ENCODE peak calls at places on chromosomes 13 and 19, in ten cellular contexts. One of them, this sample, is unnamed.

GRCh38 chr13:64074989-64075474 is 2659.4 kb upstream of the PCDH20 start:
- DNase-seq in colonic mucosa: no peak
- DNase-seq in A549: no peak
- DNase-seq in CD4-positive, alpha-beta memory T cell: no peak
- DNase-seq in suprapubic skin: no peak
- DNase-seq in brain microvascular endothelial cell: no peak
- DNase-seq in CD8-positive, alpha-beta memory T cell: no peak
- DNase-seq in caudate nucleus: no peak
- DNase-seq in upper lobe of right lung: no peak
- DNase-seq in aorta: no peak
- DNase-seq in this sample: peak

GRCh38 chr13:20411638-20412342 is 113.9 kb downstream of the CRYL1 start:
- DNase-seq in colonic mucosa: no peak
- DNase-seq in A549: no peak
- DNase-seq in CD4-positive, alpha-beta memory T cell: peak
- DNase-seq in suprapubic skin: no peak
- DNase-seq in brain microvascular endothelial cell: no peak
- DNase-seq in CD8-positive, alpha-beta memory T cell: peak
- DNase-seq in caudate nucleus: no peak
- DNase-seq in upper lobe of right lung: no peak
- DNase-seq in aorta: no peak
- DNase-seq in this sample: no peak

GRCh38 chr19:33294058-33294798 is 8.1 kb downstream of the CEBPA start:
- DNase-seq in colonic mucosa: no peak
- DNase-seq in A549: no peak
- DNase-seq in CD4-positive, alpha-beta memory T cell: no peak
- DNase-seq in suprapubic skin: peak
- DNase-seq in brain microvascular endothelial cell: no peak
- DNase-seq in CD8-positive, alpha-beta memory T cell: no peak
- DNase-seq in caudate nucleus: no peak
- DNase-seq in upper lobe of right lung: no peak
- DNase-seq in aorta: no peak
- DNase-seq in this sample: no peak

GRCh38 chr13:93079294-93079693 is 147.3 kb upstream of the GPC6 start:
- DNase-seq in colonic mucosa: no peak
- DNase-seq in A549: no peak
- DNase-seq in CD4-positive, alpha-beta memory T cell: no peak
- DNase-seq in suprapubic skin: no peak
- DNase-seq in brain microvascular endothelial cell: peak
- DNase-seq in CD8-positive, alpha-beta memory T cell: no peak
- DNase-seq in caudate nucleus: no peak
- DNase-seq in upper lobe of right lung: no peak
- DNase-seq in aorta: no peak
- DNase-seq in this sample: no peak

GRCh38 chr19:5026706-5027273 is 57.9 kb downstream of the KDM4B start:
- DNase-seq in colonic mucosa: no peak
- DNase-seq in A549: no peak
- DNase-seq in CD4-positive, alpha-beta memory T cell: no peak
- DNase-seq in suprapubic skin: no peak
- DNase-seq in brain microvascular endothelial cell: no peak
- DNase-seq in CD8-positive, alpha-beta memory T cell: no peak
- DNase-seq in caudate nucleus: no peak
- DNase-seq in upper lobe of right lung: no peak
- DNase-seq in aorta: no peak
- DNase-seq in this sample: no peak

GRCh38 chr13:63517376-63517775 is 2101.7 kb upstream of the PCDH20 start:
- DNase-seq in colonic mucosa: no peak
- DNase-seq in A549: no peak
- DNase-seq in CD4-positive, alpha-beta memory T cell: no peak
- DNase-seq in suprapubic skin: no peak
- DNase-seq in brain microvascular endothelial cell: no peak
- DNase-seq in CD8-positive, alpha-beta memory T cell: no peak
- DNase-seq in caudate nucleus: no peak
- DNase-seq in upper lobe of right lung: no peak
- DNase-seq in aorta: no peak
- DNase-seq in this sample: no peak

GRCh38 chr19:33472696-33473624 is 48.6 kb downstream of the PEPD start:
- DNase-seq in colonic mucosa: no peak
- DNase-seq in A549: peak
- DNase-seq in CD4-positive, alpha-beta memory T cell: no peak
- DNase-seq in suprapubic skin: no peak
- DNase-seq in brain microvascular endothelial cell: peak
- DNase-seq in CD8-positive, alpha-beta memory T cell: no peak
- DNase-seq in caudate nucleus: no peak
- DNase-seq in upper lobe of right lung: peak
- DNase-seq in aorta: no peak
- DNase-seq in this sample: no peak

GRCh38 chr19:13843104-13843921 is 33.6 kb upstream of the NANOS3 start:
- DNase-seq in colonic mucosa: peak
- DNase-seq in A549: peak
- DNase-seq in CD4-positive, alpha-beta memory T cell: no peak
- DNase-seq in suprapubic skin: peak
- DNase-seq in brain microvascular endothelial cell: no peak
- DNase-seq in CD8-positive, alpha-beta memory T cell: no peak
- DNase-seq in caudate nucleus: no peak
- DNase-seq in upper lobe of right lung: peak
- DNase-seq in aorta: peak
- DNase-seq in this sample: peak

GRCh38 chr19:46998445-46999142 is 21.0 kb upstream of the NPAS1 start:
- DNase-seq in colonic mucosa: no peak
- DNase-seq in A549: no peak
- DNase-seq in CD4-positive, alpha-beta memory T cell: no peak
- DNase-seq in suprapubic skin: no peak
- DNase-seq in brain microvascular endothelial cell: no peak
- DNase-seq in CD8-positive, alpha-beta memory T cell: no peak
- DNase-seq in caudate nucleus: no peak
- DNase-seq in upper lobe of right lung: no peak
- DNase-seq in aorta: no peak
- DNase-seq in this sample: no peak

DNA sequence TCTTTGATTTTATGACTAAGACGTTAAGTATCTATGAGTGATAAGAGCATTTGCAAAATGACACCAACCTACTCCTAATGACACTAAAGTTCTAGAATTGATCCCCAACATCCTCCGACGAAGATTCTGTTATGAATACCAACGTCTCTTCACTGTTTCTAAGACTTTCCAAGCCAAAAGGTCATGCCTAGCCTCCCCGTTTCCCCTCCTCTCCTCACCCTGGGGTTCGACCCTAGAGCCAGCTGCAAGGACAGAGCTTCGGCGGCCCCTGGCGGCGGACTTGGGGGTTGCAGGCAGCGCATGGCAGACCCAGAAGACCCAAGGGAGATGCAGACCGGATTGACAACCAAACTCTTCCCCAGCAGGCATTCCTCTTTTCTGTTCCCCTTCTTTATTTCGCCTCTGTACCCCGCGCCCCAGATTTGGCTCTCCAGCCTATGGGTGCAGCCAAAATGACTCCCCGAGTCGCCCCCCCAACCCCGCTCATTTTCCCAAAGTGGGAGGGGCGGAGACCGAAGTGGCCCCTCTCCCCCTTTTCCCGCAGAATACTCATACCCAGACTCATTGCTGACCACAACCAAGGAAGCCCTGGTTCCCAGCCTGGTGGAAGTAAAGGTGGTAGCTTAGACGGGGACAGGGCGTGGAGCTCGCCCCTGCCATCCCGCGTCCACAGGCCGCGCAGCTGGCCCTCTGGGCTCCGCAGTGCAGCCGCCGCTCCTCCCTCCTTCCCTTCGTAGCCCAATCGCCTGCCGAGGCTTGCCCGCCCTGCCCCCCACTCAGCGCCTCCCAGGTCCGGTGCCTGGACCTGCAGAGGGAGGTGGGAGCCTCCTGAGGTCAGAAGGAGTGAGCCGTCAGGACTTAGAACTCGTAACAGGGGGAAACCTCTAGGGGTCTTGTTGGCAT is 4.1 kb upstream of the EML2 start:
- DNase-seq in colonic mucosa: peak
- DNase-seq in A549: peak
- DNase-seq in CD4-positive, alpha-beta memory T cell: peak
- DNase-seq in suprapubic skin: peak
- DNase-seq in brain microvascular endothelial cell: peak
- DNase-seq in CD8-positive, alpha-beta memory T cell: peak
- DNase-seq in caudate nucleus: peak
- DNase-seq in upper lobe of right lung: peak
- DNase-seq in aorta: peak
- DNase-seq in this sample: peak
- H3K27ac ChIP-seq in colonic mucosa: peak
- H3K27ac ChIP-seq in A549: peak
- H3K27ac ChIP-seq in CD4-positive, alpha-beta memory T cell: peak
- H3K27ac ChIP-seq in suprapubic skin: no peak
- H3K27ac ChIP-seq in brain microvascular endothelial cell: no peak
- H3K27ac ChIP-seq in CD8-positive, alpha-beta memory T cell: peak
- H3K27ac ChIP-seq in caudate nucleus: peak
- H3K27ac ChIP-seq in upper lobe of right lung: no peak
- H3K27ac ChIP-seq in aorta: no peak
- H3K27ac ChIP-seq in this sample: no peak

GRCh38 chr13:114111577-114111976 is 20.8 kb downstream of the RASA3 start:
- DNase-seq in colonic mucosa: no peak
- DNase-seq in A549: no peak
- DNase-seq in CD4-positive, alpha-beta memory T cell: no peak
- DNase-seq in suprapubic skin: peak
- DNase-seq in brain microvascular endothelial cell: no peak
- DNase-seq in CD8-positive, alpha-beta memory T cell: no peak
- DNase-seq in caudate nucleus: no peak
- DNase-seq in upper lobe of right lung: peak
- DNase-seq in aorta: no peak
- DNase-seq in this sample: peak
- H3K27ac ChIP-seq in colonic mucosa: peak
- H3K27ac ChIP-seq in A549: no peak
- H3K27ac ChIP-seq in CD4-positive, alpha-beta memory T cell: peak
- H3K27ac ChIP-seq in suprapubic skin: no peak
- H3K27ac ChIP-seq in brain microvascular endothelial cell: peak
- H3K27ac ChIP-seq in CD8-positive, alpha-beta memory T cell: no peak
- H3K27ac ChIP-seq in caudate nucleus: no peak
- H3K27ac ChIP-seq in upper lobe of right lung: no peak
- H3K27ac ChIP-seq in aorta: no peak
- H3K27ac ChIP-seq in this sample: no peak

GRCh38 chr19:42116308-42117075 is 15.8 kb downstream of the POU2F2 start:
- DNase-seq in colonic mucosa: no peak
- DNase-seq in A549: no peak
- DNase-seq in CD4-positive, alpha-beta memory T cell: no peak
- DNase-seq in suprapubic skin: no peak
- DNase-seq in brain microvascular endothelial cell: no peak
- DNase-seq in CD8-positive, alpha-beta memory T cell: no peak
- DNase-seq in caudate nucleus: no peak
- DNase-seq in upper lobe of right lung: no peak
- DNase-seq in aorta: no peak
- DNase-seq in this sample: no peak

GRCh38 chr19:42114412-42114811 is 17.8 kb downstream of the POU2F2 start:
- DNase-seq in colonic mucosa: no peak
- DNase-seq in A549: no peak
- DNase-seq in CD4-positive, alpha-beta memory T cell: no peak
- DNase-seq in suprapubic skin: no peak
- DNase-seq in brain microvascular endothelial cell: no peak
- DNase-seq in CD8-positive, alpha-beta memory T cell: no peak
- DNase-seq in caudate nucleus: no peak
- DNase-seq in upper lobe of right lung: no peak
- DNase-seq in aorta: no peak
- DNase-seq in this sample: no peak

GRCh38 chr19:42113641-42114348 is 18.5 kb downstream of the POU2F2 start:
- DNase-seq in colonic mucosa: no peak
- DNase-seq in A549: peak
- DNase-seq in CD4-positive, alpha-beta memory T cell: no peak
- DNase-seq in suprapubic skin: no peak
- DNase-seq in brain microvascular endothelial cell: peak
- DNase-seq in CD8-positive, alpha-beta memory T cell: no peak
- DNase-seq in caudate nucleus: no peak
- DNase-seq in upper lobe of right lung: no peak
- DNase-seq in aorta: peak
- DNase-seq in this sample: no peak

GRCh38 chr19:42115705-42116104 is 16.5 kb downstream of the POU2F2 start:
- DNase-seq in colonic mucosa: no peak
- DNase-seq in A549: no peak
- DNase-seq in CD4-positive, alpha-beta memory T cell: no peak
- DNase-seq in suprapubic skin: no peak
- DNase-seq in brain microvascular endothelial cell: no peak
- DNase-seq in CD8-positive, alpha-beta memory T cell: no peak
- DNase-seq in caudate nucleus: no peak
- DNase-seq in upper lobe of right lung: no peak
- DNase-seq in aorta: no peak
- DNase-seq in this sample: no peak

GRCh38 chr19:42115219-42115618 is 17.0 kb downstream of the POU2F2 start:
- DNase-seq in colonic mucosa: no peak
- DNase-seq in A549: no peak
- DNase-seq in CD4-positive, alpha-beta memory T cell: no peak
- DNase-seq in suprapubic skin: no peak
- DNase-seq in brain microvascular endothelial cell: peak
- DNase-seq in CD8-positive, alpha-beta memory T cell: no peak
- DNase-seq in caudate nucleus: no peak
- DNase-seq in upper lobe of right lung: no peak
- DNase-seq in aorta: no peak
- DNase-seq in this sample: no peak
- H3K27ac ChIP-seq in colonic mucosa: no peak
- H3K27ac ChIP-seq in A549: no peak
- H3K27ac ChIP-seq in CD4-positive, alpha-beta memory T cell: no peak
- H3K27ac ChIP-seq in suprapubic skin: no peak
- H3K27ac ChIP-seq in brain microvascular endothelial cell: no peak
- H3K27ac ChIP-seq in CD8-positive, alpha-beta memory T cell: no peak
- H3K27ac ChIP-seq in caudate nucleus: no peak
- H3K27ac ChIP-seq in upper lobe of right lung: no peak
- H3K27ac ChIP-seq in aorta: no peak
- H3K27ac ChIP-seq in this sample: no peak

GRCh38 chr19:15282311-15282705 is 50.0 kb downstream of the BRD4 start:
- DNase-seq in colonic mucosa: no peak
- DNase-seq in A549: no peak
- DNase-seq in CD4-positive, alpha-beta memory T cell: no peak
- DNase-seq in suprapubic skin: no peak
- DNase-seq in brain microvascular endothelial cell: no peak
- DNase-seq in CD8-positive, alpha-beta memory T cell: no peak
- DNase-seq in caudate nucleus: no peak
- DNase-seq in upper lobe of right lung: no peak
- DNase-seq in aorta: no peak
- DNase-seq in this sample: no peak
- H3K27ac ChIP-seq in colonic mucosa: no peak
- H3K27ac ChIP-seq in A549: peak
- H3K27ac ChIP-seq in CD4-positive, alpha-beta memory T cell: no peak
- H3K27ac ChIP-seq in suprapubic skin: peak
- H3K27ac ChIP-seq in brain microvascular endothelial cell: no peak
- H3K27ac ChIP-seq in CD8-positive, alpha-beta memory T cell: no peak
- H3K27ac ChIP-seq in caudate nucleus: no peak
- H3K27ac ChIP-seq in upper lobe of right lung: peak
- H3K27ac ChIP-seq in aorta: no peak
- H3K27ac ChIP-seq in this sample: peak

GRCh38 chr13:114112231-114112825 is 20.1 kb downstream of the RASA3 start:
- DNase-seq in colonic mucosa: no peak
- DNase-seq in A549: no peak
- DNase-seq in CD4-positive, alpha-beta memory T cell: no peak
- DNase-seq in suprapubic skin: peak
- DNase-seq in brain microvascular endothelial cell: no peak
- DNase-seq in CD8-positive, alpha-beta memory T cell: no peak
- DNase-seq in caudate nucleus: no peak
- DNase-seq in upper lobe of right lung: peak
- DNase-seq in aorta: peak
- DNase-seq in this sample: peak
- H3K27ac ChIP-seq in colonic mucosa: peak
- H3K27ac ChIP-seq in A549: no peak
- H3K27ac ChIP-seq in CD4-positive, alpha-beta memory T cell: no peak
- H3K27ac ChIP-seq in suprapubic skin: no peak
- H3K27ac ChIP-seq in brain microvascular endothelial cell: peak
- H3K27ac ChIP-seq in CD8-positive, alpha-beta memory T cell: no peak
- H3K27ac ChIP-seq in caudate nucleus: no peak
- H3K27ac ChIP-seq in upper lobe of right lung: no peak
- H3K27ac ChIP-seq in aorta: no peak
- H3K27ac ChIP-seq in this sample: no peak

GRCh38 chr19:17037184-17037583 is 10.6 kb upstream of the CPAMD8 start:
- DNase-seq in colonic mucosa: no peak
- DNase-seq in A549: no peak
- DNase-seq in CD4-positive, alpha-beta memory T cell: no peak
- DNase-seq in suprapubic skin: no peak
- DNase-seq in brain microvascular endothelial cell: no peak
- DNase-seq in CD8-positive, alpha-beta memory T cell: no peak
- DNase-seq in caudate nucleus: no peak
- DNase-seq in upper lobe of right lung: no peak
- DNase-seq in aorta: no peak
- DNase-seq in this sample: no peak
- H3K27ac ChIP-seq in colonic mucosa: no peak
- H3K27ac ChIP-seq in A549: no peak
- H3K27ac ChIP-seq in CD4-positive, alpha-beta memory T cell: no peak
- H3K27ac ChIP-seq in suprapubic skin: no peak
- H3K27ac ChIP-seq in brain microvascular endothelial cell: no peak
- H3K27ac ChIP-seq in CD8-positive, alpha-beta memory T cell: no peak
- H3K27ac ChIP-seq in caudate nucleus: no peak
- H3K27ac ChIP-seq in upper lobe of right lung: no peak
- H3K27ac ChIP-seq in aorta: no peak
- H3K27ac ChIP-seq in this sample: no peak